ENCODE peak calls at places on chromosomes 7 and 10, in eight cellular contexts. T is activated T-cell treated with anti-CD3 and anti-CD28 coated beads, Interleukin-2, amount 50 U/mL, for 4 hours; J is kidney glomerular epithelial cell; S is OCI-M1; D is lower lobe of right lung; F is NCI-H446; X is left cardiac atrium; K is hepatocyte. E is an unnamed sample.

GRCh38 chr7:54542920-54543539 is 855 bp downstream of the VSTM2A start:
- DNase-seq in X (no peak), F (no peak), T (no peak), K (peak), D (no peak), S (no peak), J (peak), E (peak)

GRCh38 chr10:103155485-103156085 is 37.5 kb downstream of the NT5C2 start:
- DNase-seq in S (no peak), X (no peak), F (no peak), J (no peak), D (no peak), K (no peak), T (no peak), E (no peak)

GRCh38 chr7:131157530-131158243 is 170.0 kb upstream of the MKLN1 start:
- DNase-seq in S (no peak), K (no peak), J (no peak), D (peak), T (no peak), X (peak), F (no peak), E (no peak)

GRCh38 chr7:99019523-99020412 is 124.1 kb downstream of the SMURF1 start:
- DNase-seq in J (no peak), F (no peak), S (no peak), K (no peak), X (no peak), D (no peak), T (no peak), E (no peak)

GRCh38 chr10:132651511-132652029 is 114.0 kb downstream of the INPP5A start:
- DNase-seq in K (no peak), D (peak), S (no peak), J (no peak), X (no peak), F (no peak), T (no peak), E (no peak)

GRCh38 chr7:80002865-80003264 is 131.8 kb upstream of the GNAI1 start:
- DNase-seq in X (no peak), K (no peak), F (no peak), J (no peak), T (no peak), D (no peak), S (no peak), E (no peak)

GRCh38 chr7:6436385-6436685 is 11.4 kb downstream of the DAGLB start:
- DNase-seq in S (no peak), K (no peak), J (no peak), D (no peak), F (no peak), T (no peak), X (no peak), E (no peak)

GRCh38 chr10:9075420-9075819 is 1020.9 kb downstream of the GATA3 start:
- DNase-seq in K (no peak), T (no peak), J (no peak), D (no peak), X (no peak), F (no peak), S (peak), E (no peak)

GRCh38 chr10:45376364-45376801 is 2.4 kb downstream of the ALOX5 start:
- DNase-seq in K (peak), J (no peak), X (no peak), S (peak), T (no peak), D (no peak), F (no peak), E (no peak)

GRCh38 chr10:100043796-100044195 is 34.0 kb upstream of the DNMBP start:
- DNase-seq in T (no peak), X (peak), D (no peak), K (peak), J (no peak), S (no peak), F (no peak), E (no peak)

GRCh38 chr10:15385552-15386455 is 14.7 kb upstream of the FAM171A1 start:
- DNase-seq in F (no peak), J (no peak), X (no peak), T (no peak), K (no peak), S (no peak), D (no peak), E (no peak)

GRCh38 chr7:43113622-43114450 is 1.4 kb downstream of the HECW1 start:
- DNase-seq in S (no peak), D (no peak), K (no peak), X (no peak), F (no peak), T (no peak), J (no peak), E (peak)

GRCh38 chr7:121489440-121489839 is 93.3 kb upstream of the FAM3C start:
- DNase-seq in X (no peak), D (no peak), F (no peak), K (no peak), T (no peak), J (no peak), S (no peak), E (no peak)

GRCh38 chr10:94003496-94003895 is 9.8 kb downstream of the PLCE1 start:
- DNase-seq in S (no peak), F (no peak), K (no peak), J (no peak), D (no peak), X (no peak), T (no peak), E (no peak)

GRCh38 chr10:123284022-123284421 is 129.8 kb downstream of the BUB3 start:
- DNase-seq in T (no peak), D (no peak), J (peak), X (no peak), F (no peak), S (no peak), K (no peak), E (no peak)

GRCh38 chr7:91343420-91343819 is 79.2 kb downstream of the FZD1 start:
- DNase-seq in T (no peak), D (no peak), J (no peak), K (no peak), F (no peak), S (no peak), X (no peak), E (no peak)

GRCh38 chr10:114096864-114097263 is 53.2 kb downstream of the ADRB1 start:
- DNase-seq in X (no peak), F (no peak), S (peak), K (no peak), T (no peak), J (no peak), D (no peak), E (no peak)

E was measured in NCI-H345.